ENCODE peak calls at places on chromosomes 13 and 19, in four cellular contexts. K is K562, I is HepG2, O is H1. N is an unnamed sample.

GRCh38 chr13:40164137-40164536 is 502.3 kb downstream of the FOXO1 start:
- DNase-seq in K (no peak), I (no peak), O (no peak), N (no peak)

GRCh38 chr19:16025108-16026101 is 50.9 kb upstream of the TPM4 start:
- DNase-seq in K (peak; percentile 50), I (peak; percentile 61), O (no peak), N (peak; percentile 67)

GRCh38 chr19:15185188-15185587 is 15.6 kb downstream of the NOTCH3 start:
- DNase-seq in K (no peak), I (no peak), O (no peak), N (no peak)

GRCh38 chr13:92950771-92951170 is 275.8 kb upstream of the GPC6 start:
- DNase-seq in K (no peak), I (no peak), O (no peak), N (no peak)

GRCh38 chr19:7168941-7169340 is 99.4 kb downstream of the ZNF557 start:
- DNase-seq in K (no peak), I (no peak), O (no peak), N (no peak)

GRCh38 chr19:7988307-7988706 is 17.1 kb downstream of the ELAVL1 start:
- DNase-seq in K (no peak), I (no peak), O (no peak), N (no peak)

GRCh38 chr19:56261145-56261544 is 11.4 kb upstream of the EDDM13 start:
- DNase-seq in K (no peak), I (no peak), O (no peak), N (no peak)

GRCh38 chr13:34967851-34968562 is 25.9 kb downstream of the NBEA start:
- DNase-seq in K (no peak), I (no peak), O (no peak), N (no peak)

GRCh38 chr13:47932953-47933687 is 68.0 kb downstream of the SUCLA2 start:
- DNase-seq in K (no peak), I (peak; percentile 76), O (no peak), N (no peak)

GRCh38 chr13:77480071-77480470 is 55.4 kb upstream of the SCEL start:
- DNase-seq in K (no peak), I (no peak), O (peak; percentile 9), N (no peak)

GRCh38 chr13:30172593-30173300 is 134.6 kb downstream of the KATNAL1 start:
- DNase-seq in K (no peak), I (no peak), O (no peak), N (no peak)

GRCh38 chr13:24148414-24149305 is 11.9 kb upstream of the SPATA13 start:
- DNase-seq in K (no peak), I (peak; percentile 90), O (peak; percentile 56), N (no peak)

GRCh38 chr19:14023404-14024235 is 4.3 kb upstream of the RLN3 start:
- DNase-seq in K (peak; percentile 67), I (peak; percentile 85), O (peak; percentile 62), N (peak; percentile 77)

GRCh38 chr13:75312884-75313520 is 169.0 kb downstream of the TBC1D4 start:
- DNase-seq in K (no peak), I (no peak), O (no peak), N (no peak)

GRCh38 chr19:39356647-39357046 is 14.4 kb downstream of the SAMD4B start:
- DNase-seq in K (peak; percentile 83), I (no peak), O (no peak), N (no peak)

GRCh38 chr19:55472463-55472862 is 4.0 kb upstream of the ZNF628 start:
- DNase-seq in K (no peak), I (peak; percentile 55), O (no peak), N (no peak)

GRCh38 chr19:28020631-28021315 is 1192.2 kb downstream of the UQCRFS1 start:
- DNase-seq in K (no peak), I (no peak), O (no peak), N (no peak)

GRCh38 chr13:23510979-23511735 is 59.1 kb upstream of the TNFRSF19 start:
- DNase-seq in K (no peak), I (peak; percentile 62), O (no peak), N (peak; percentile 17)

GRCh38 chr13:60155978-60156377 is 7.8 kb downstream of the DIAPH3 start:
- DNase-seq in K (no peak), I (no peak), O (no peak), N (no peak)

GRCh38 chr19:56491399-56491798 is 14.3 kb upstream of the ZNF667 start:
- DNase-seq in K (no peak), I (no peak), O (no peak), N (no peak)

DNA sequence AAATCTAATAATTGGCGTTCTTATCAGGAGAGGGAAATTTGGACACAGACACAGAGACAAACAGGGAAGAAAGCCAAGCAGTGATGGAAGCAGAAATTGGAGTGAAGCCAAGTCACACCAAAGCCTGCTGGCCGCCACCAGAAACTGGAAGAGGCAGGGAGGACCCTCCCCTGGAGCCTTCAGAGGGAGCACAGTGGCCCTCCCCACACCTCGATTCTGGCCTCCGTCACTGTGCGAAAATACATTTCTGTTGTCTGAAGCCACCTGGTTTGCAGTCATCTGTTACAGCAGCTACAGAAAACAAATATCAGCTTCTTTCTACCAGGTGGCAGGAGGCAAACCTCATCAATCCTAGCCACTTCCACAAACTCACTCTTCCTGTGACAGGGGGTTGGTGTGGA is 8.3 kb upstream of the TLE6 start:
- DNase-seq in K (no peak), I (no peak), O (no peak), N (no peak)
- TF ChIP-seq MAX in K (no peak), I (no peak), O (no peak), N (no peak)

GRCh38 chr19:49491030-49491803 is 3.8 kb downstream of the RPL13A start:
- DNase-seq in K (no peak), I (no peak), O (no peak), N (no peak)
- TF ChIP-seq JUN in K (no peak), I (no peak), O (no peak), N (no peak)

GRCh38 chr19:34041922-34042521 is 130.3 kb upstream of the LSM14A start:
- DNase-seq in K (peak; percentile 63), I (peak; percentile 36), O (peak; percentile 25), N (peak; percentile 91)
- TF ChIP-seq ATF2 in K (no peak), I (no peak), O (no peak), N (no peak)

GRCh38 chr13:91126806-91127205 is 220.7 kb upstream of the MIR17HG start:
- DNase-seq in K (no peak), I (no peak), O (no peak), N (no peak)
- TF ChIP-seq MAX in K (no peak), I (no peak), O (no peak), N (no peak)

GRCh38 chr13:113728571-113729054 is 30.4 kb upstream of the TMEM255B start:
- DNase-seq in K (no peak), I (no peak), O (no peak), N (no peak)

GRCh38 chr13:113731192-113732175 is 27.5 kb upstream of the TMEM255B start:
- DNase-seq in K (no peak), I (no peak), O (no peak), N (no peak)

GRCh38 chr13:113730831-113731191 is 28.2 kb upstream of the TMEM255B start:
- DNase-seq in K (no peak), I (no peak), O (no peak), N (no peak)

GRCh38 chr13:113730145-113730750 is 28.8 kb upstream of the TMEM255B start:
- DNase-seq in K (no peak), I (no peak), O (no peak), N (no peak)

DNA sequence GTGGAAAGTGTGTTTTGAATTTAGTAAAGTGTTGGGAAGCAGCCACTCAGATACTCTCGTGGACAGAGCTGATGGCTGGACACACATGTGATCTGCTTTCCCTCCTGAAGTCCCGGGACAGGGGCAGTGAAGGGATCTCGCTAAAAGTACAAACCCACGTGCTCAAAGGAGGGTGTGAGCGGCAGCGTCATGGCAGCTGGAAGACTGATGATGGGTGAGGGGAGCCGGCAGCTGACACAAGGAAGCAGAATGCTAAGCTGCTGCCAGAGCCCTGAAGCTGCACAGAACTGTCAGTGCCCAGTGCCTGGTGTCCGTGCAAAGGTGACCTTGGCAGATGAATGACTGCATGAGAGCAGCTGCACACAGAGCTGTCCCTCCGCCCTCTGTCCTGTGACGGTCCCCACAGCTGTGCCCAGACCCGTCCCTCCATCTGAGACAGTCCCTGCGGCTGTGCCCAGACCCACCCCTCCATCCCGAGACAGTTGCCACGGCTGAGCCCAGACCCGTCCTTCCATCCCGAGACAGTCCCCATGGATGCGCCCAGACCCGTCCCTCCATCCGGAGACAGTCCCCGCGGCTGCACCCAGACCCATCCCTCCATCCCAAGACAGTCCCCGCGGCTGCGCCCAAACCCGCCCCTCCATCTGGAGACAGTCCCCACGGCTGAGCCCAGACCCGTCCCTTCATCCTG is 29.6 kb upstream of the TMEM255B start:
- DNase-seq in K (no peak), I (no peak), O (no peak), N (no peak)
- TF ChIP-seq JUN in K (no peak), I (no peak), O (no peak), N (no peak)

GRCh38 chr13:38012096-38012495 is 142.5 kb upstream of the TRPC4 start:
- DNase-seq in K (no peak), I (no peak), O (no peak), N (no peak)
- TF ChIP-seq ATF2 in K (no peak), I (no peak), O (no peak), N (no peak)

GRCh38 chr19:51798127-51798526 is 3.2 kb downstream of the FPR3 start:
- DNase-seq in K (no peak), I (no peak), O (no peak), N (no peak)

GRCh38 chr19:51800849-51801244 is 5.9 kb downstream of the FPR3 start:
- DNase-seq in K (peak; percentile 24), I (no peak), O (no peak), N (no peak)

GRCh38 chr19:51798958-51799310 is 4.0 kb downstream of the FPR3 start:
- DNase-seq in K (no peak), I (no peak), O (no peak), N (no peak)

GRCh38 chr19:51799998-51800848 is 5.3 kb downstream of the FPR3 start:
- DNase-seq in K (peak; percentile 74), I (peak; percentile 12), O (no peak), N (no peak)

GRCh38 chr19:51799311-51799997 is 4.5 kb downstream of the FPR3 start:
- DNase-seq in K (peak; percentile 62), I (peak; percentile 35), O (no peak), N (no peak)
- TF ChIP-seq MAX in K (no peak), I (no peak), O (no peak), N (no peak)

DNA sequence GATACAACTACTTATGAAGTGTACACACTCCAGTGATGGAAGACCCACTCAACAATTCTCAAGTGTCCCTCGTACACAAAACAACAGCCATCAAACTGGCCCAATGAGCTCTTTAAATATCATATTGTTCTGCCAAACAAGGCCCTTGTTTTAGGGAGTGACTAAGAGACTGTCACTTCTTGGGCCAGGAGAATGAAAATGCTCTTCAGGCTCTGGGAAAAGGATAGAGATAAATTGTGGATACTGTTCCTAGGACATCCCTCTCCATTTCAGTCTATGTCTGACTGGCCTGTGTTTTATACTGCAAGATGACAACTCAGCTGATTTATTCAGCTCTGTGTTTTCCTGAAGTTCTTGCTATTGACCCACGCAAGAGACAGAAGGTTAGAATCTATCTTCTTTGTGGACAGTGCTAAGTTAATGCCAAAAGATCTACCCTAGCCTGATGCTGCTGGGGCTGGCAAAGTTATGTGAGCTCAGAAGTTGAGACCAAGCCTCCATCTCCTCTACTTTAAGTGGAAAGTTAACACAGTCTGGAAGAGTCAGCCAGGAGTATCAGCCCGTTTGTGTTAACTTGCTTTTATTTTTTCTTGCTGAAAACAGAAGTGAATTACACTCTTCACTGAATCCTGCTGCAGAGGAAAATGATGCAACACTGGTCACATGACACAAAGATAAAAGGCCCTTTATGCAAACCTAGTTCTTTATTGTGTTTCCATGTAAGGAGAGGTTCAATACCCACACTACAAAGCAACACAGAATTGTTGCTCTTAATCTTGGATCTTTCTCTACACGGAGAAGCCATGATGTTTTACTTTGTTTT is 14.6 kb downstream of the FRY start:
- DNase-seq in K (no peak), I (peak; percentile 92), O (no peak), N (no peak)
- TF ChIP-seq JUN in K (no peak), I (no peak), O (no peak), N (no peak)